ENCODE peak calls at places on chromosome 1, in ten cellular contexts. W is body of pancreas, O is HCT116, N is dorsolateral prefrontal cortex, G is K562, F is adrenal gland, U is AG04450, Q is transverse colon, H is A549, K is cardiac muscle cell. J is an unnamed sample.

GRCh38 chr1:66788231-66788939 is 12.7 kb downstream of the INSL5 start:
- DNase-seq in W (no peak), O (no peak), N (no peak), G (no peak), F (no peak), U (no peak), Q (no peak), H (no peak), K (no peak), J (no peak)

GRCh38 chr1:90220941-90221693 is 226.2 kb downstream of the ZNF326 start:
- DNase-seq in W (no peak), O (no peak), N (no peak), G (no peak), F (no peak), U (no peak), Q (no peak), H (no peak), K (no peak), J (no peak)

GRCh38 chr1:182305861-182306260 is 85.7 kb downstream of the GLUL start:
- DNase-seq in W (no peak), O (no peak), N (no peak), G (no peak), F (no peak), U (no peak), Q (no peak), H (no peak), K (no peak), J (no peak)

GRCh38 chr1:168340796-168341510 is 60.3 kb downstream of the TBX19 start:
- DNase-seq in W (no peak), O (no peak), N (no peak), G (no peak), F (no peak), U (no peak), Q (no peak), H (no peak), K (no peak), J (no peak)

GRCh38 chr1:219771039-219771438 is 157.3 kb downstream of the SLC30A10 start:
- DNase-seq in W (no peak), O (peak; percentile 77), N (no peak), G (no peak), F (peak; percentile 18), U (peak; percentile 91), Q (no peak), H (peak; percentile 18), K (peak; percentile 85), J (peak; percentile 28)

GRCh38 chr1:195153107-195153506 is 1455.1 kb downstream of the KCNT2 start:
- DNase-seq in W (no peak), O (no peak), N (no peak), G (no peak), F (no peak), U (no peak), Q (no peak), H (no peak), K (no peak), J (no peak)

GRCh38 chr1:176943783-176944182 is 220.7 kb downstream of the ASTN1 start:
- DNase-seq in W (no peak), O (no peak), N (no peak), G (no peak), F (no peak), U (no peak), Q (no peak), H (no peak), K (no peak), J (no peak)

GRCh38 chr1:31571340-31572295 is 4.7 kb upstream of the TINAGL1 start:
- DNase-seq in W (no peak), O (no peak), N (peak; percentile 7), G (no peak), F (no peak), U (no peak), Q (no peak), H (no peak), K (no peak), J (peak; percentile 9)

GRCh38 chr1:26358411-26359384 is 4.8 kb upstream of the CRYBG2 start:
- DNase-seq in W (peak; percentile 58), O (peak; percentile 51), N (no peak), G (peak; percentile 52), F (no peak), U (no peak), Q (peak; percentile 83), H (no peak), K (no peak), J (no peak)

GRCh38 chr1:198106007-198106406 is 50.8 kb upstream of the NEK7 start:
- DNase-seq in W (no peak), O (no peak), N (no peak), G (no peak), F (no peak), U (no peak), Q (no peak), H (no peak), K (no peak), J (no peak)

GRCh38 chr1:115564201-115564600 is 77.6 kb upstream of the VANGL1 start:
- DNase-seq in W (no peak), O (no peak), N (no peak), G (no peak), F (no peak), U (no peak), Q (no peak), H (no peak), K (no peak), J (no peak)

GRCh38 chr1:234912541-234913312 is 215.9 kb downstream of the TOMM20 start:
- DNase-seq in W (peak; percentile 21), O (no peak), N (no peak), G (no peak), F (no peak), U (no peak), Q (no peak), H (no peak), K (no peak), J (peak; percentile 78)
- TF ChIP-seq CTCF in W (no peak), O (no peak), N (no peak), G (peak; percentile 43), F (no peak), U (no peak), Q (no peak), H (no peak), K (no peak), J (peak; percentile 15)

DNA sequence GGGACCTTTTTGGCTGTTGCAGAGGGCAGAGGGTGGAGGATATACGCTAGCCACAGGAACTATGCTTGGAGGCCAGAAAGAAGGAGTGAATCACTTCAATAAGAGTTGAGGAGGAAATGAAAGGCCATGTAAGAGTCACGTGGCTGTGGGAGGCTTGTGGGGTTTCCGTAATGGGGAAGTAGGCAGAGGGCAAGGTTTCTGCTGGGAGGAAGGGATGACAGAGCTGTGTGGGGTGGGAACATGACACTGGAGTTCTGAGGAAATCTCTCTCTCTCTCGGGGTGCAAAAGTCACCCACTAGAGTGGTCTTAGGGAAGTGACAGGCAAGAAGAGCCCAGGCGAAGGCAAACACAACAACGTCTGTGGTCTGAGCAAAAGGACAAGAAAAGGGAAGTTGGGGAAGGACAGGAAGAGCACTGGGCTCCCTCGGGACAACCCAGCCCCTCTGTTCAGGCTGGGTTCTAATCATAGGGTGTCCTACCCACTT is 3.9 kb upstream of the CD1C start:
- DNase-seq in W (peak; percentile 74), O (no peak), N (peak; percentile 29), G (no peak), F (peak; percentile 65), U (no peak), Q (peak; percentile 35), H (no peak), K (peak; percentile 3), J (peak; percentile 80)
- H3K4me3 ChIP-seq in W (no peak overlapping the region), O (no peak overlapping the region), N (no peak overlapping the region), G (no peak overlapping the region), F (no peak overlapping the region), U (no peak overlapping the region), Q (no peak overlapping the region), H (no peak overlapping the region), K (no peak overlapping the region), J (no peak overlapping the region)

DNA sequence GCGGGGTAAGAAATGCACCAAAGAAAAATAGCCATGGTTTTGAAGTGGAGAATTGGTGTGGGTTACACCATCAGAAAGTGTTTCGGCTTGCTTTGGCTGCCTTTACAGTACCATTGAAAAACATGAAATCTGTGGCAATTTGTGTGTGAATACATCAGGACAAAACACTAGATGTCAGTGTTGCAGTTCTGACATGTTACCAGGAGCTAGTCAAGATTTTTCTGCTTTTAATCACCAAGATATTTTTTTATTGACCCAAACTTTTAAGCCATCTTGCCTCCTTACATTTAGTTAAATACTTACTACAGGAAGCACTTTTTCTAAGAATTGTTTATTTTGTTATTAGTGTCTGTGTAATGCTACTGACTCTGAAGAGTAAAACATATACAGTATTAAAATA is 14.3 kb downstream of the RRP15 start:
- DNase-seq in W (no peak), O (peak; percentile 28), N (no peak), G (peak; percentile 25), F (no peak), U (peak; percentile 51), Q (no peak), H (peak; percentile 26), K (peak; percentile 77), J (no peak)
- H3K27ac ChIP-seq in W (no peak overlapping the region), O (no peak overlapping the region), N (no peak overlapping the region), G (no peak overlapping the region), F (no peak overlapping the region), U (no peak overlapping the region), Q (no peak overlapping the region), H (no peak overlapping the region), K (no peak overlapping the region), J (no peak overlapping the region)

GRCh38 chr1:4422496-4423289 is 231.7 kb upstream of the AJAP1 start:
- DNase-seq in W (no peak), O (no peak), N (peak; percentile 25), G (no peak), F (no peak), U (no peak), Q (no peak), H (no peak), K (no peak), J (no peak)
- TF ChIP-seq CTCF in W (no peak), O (no peak), N (no peak), G (no peak), F (peak; percentile 19), U (no peak), Q (no peak), H (no peak), K (no peak), J (no peak)

DNA sequence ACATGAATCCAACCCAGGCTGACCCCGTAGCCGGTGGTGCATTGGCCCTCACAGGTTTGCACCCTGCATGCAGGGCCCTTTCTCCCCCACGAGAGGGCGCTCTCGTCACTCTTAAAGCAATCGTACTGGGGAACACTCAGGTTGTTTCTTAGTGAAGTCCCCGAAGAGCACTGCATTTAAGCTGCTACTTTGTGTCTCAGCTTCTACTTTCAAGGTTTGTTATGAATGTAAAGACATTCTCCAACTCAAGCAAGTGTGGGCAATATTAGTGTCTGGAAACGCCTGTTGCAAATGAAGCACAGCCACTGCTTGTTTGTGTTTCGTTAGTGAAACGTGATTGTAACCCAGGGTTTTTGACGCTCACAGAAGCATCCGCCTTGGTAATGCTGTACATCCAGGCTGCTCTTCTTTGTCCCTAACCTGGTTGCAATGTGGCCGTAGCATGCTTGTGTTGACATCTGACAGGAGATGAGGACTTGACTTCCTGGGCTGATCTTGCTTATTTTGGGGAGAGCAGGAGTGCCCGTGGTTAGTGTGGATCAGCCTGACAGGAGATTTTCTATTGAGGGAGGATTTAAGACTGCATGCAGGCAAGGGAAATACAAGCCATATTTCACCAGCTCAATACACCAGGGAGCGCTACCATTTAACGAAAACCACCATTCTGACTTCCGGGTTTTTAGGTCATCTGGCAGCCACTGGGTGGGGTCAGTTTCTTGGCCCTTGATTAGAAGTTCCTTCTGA is 79.8 kb downstream of the ST6GALNAC3 start:
- DNase-seq in W (peak; percentile 73), O (peak; percentile 50), N (peak; percentile 82), G (peak; percentile 79), F (peak; percentile 78), U (peak; percentile 3), Q (peak; percentile 79), H (peak; percentile 28), K (peak; percentile 80), J (peak; percentile 64)
- H3K4me3 ChIP-seq in W (peak overlapping the region; percentile 2), O (no peak overlapping the region), N (peak overlapping the region; percentile 50), G (peak overlapping the region; percentile 12), F (no peak overlapping the region), U (no peak overlapping the region), Q (peak overlapping the region; percentile 16), H (peak overlapping the region; percentile 43), K (no peak overlapping the region), J (peak overlapping the region; percentile 40)

GRCh38 chr1:40532844-40533424 is 1.5 kb downstream of the ZNF684 start:
- DNase-seq in W (peak; percentile 8), O (peak; percentile 50), N (peak; percentile 28), G (peak; percentile 53), F (peak; percentile 8), U (no peak), Q (peak; percentile 21), H (peak; percentile 33), K (peak; percentile 65), J (no peak)
- H3K27ac ChIP-seq in W (no peak overlapping the region), O (no peak overlapping the region), N (no peak overlapping the region), G (no peak overlapping the region), F (no peak overlapping the region), U (no peak overlapping the region), Q (no peak overlapping the region), H (no peak overlapping the region), K (peak overlapping the region; percentile 83), J (no peak overlapping the region)

J was measured in tibial artery.